ENCODE peak calls at places on chromosomes 2 and 18, in ten cellular contexts. One of them, this sample, is unnamed.

GRCh38 chr18:22349317-22349898 is 68.3 kb downstream of the CTAGE1 start:
- DNase-seq in CD4-positive, CD25-positive, alpha-beta regulatory T cell: no peak
- DNase-seq in A549: no peak
- DNase-seq in upper lobe of right lung: no peak
- DNase-seq in astrocyte: peak
- DNase-seq in left ventricle myocardium inferior: no peak
- DNase-seq in CD4-positive, alpha-beta memory T cell: no peak
- DNase-seq in right cardiac atrium: no peak
- DNase-seq in lung: no peak
- DNase-seq in K562: no peak
- DNase-seq in this sample: no peak

GRCh38 chr2:42207826-42208225 is 38.7 kb downstream of the EML4 start:
- DNase-seq in astrocyte: no peak
- DNase-seq in left ventricle myocardium inferior: no peak
- DNase-seq in upper lobe of right lung: no peak
- DNase-seq in right cardiac atrium: no peak
- DNase-seq in K562: no peak
- DNase-seq in CD4-positive, CD25-positive, alpha-beta regulatory T cell: no peak
- DNase-seq in CD4-positive, alpha-beta memory T cell: no peak
- DNase-seq in lung: no peak
- DNase-seq in A549: no peak
- DNase-seq in this sample: no peak

GRCh38 chr2:238093181-238094140 is 6.7 kb upstream of the ESPNL start:
- DNase-seq in A549: no peak
- DNase-seq in CD4-positive, alpha-beta memory T cell: no peak
- DNase-seq in lung: no peak
- DNase-seq in K562: no peak
- DNase-seq in left ventricle myocardium inferior: no peak
- DNase-seq in astrocyte: no peak
- DNase-seq in right cardiac atrium: no peak
- DNase-seq in CD4-positive, CD25-positive, alpha-beta regulatory T cell: no peak
- DNase-seq in upper lobe of right lung: no peak
- DNase-seq in this sample: peak

GRCh38 chr18:42773870-42774269 is 341.6 kb downstream of the RIT2 start:
- DNase-seq in CD4-positive, CD25-positive, alpha-beta regulatory T cell: no peak
- DNase-seq in lung: no peak
- DNase-seq in right cardiac atrium: no peak
- DNase-seq in A549: no peak
- DNase-seq in left ventricle myocardium inferior: no peak
- DNase-seq in astrocyte: peak
- DNase-seq in upper lobe of right lung: no peak
- DNase-seq in CD4-positive, alpha-beta memory T cell: no peak
- DNase-seq in K562: no peak
- DNase-seq in this sample: no peak

GRCh38 chr2:168149431-168149830 is 98.0 kb downstream of the STK39 start:
- DNase-seq in K562: no peak
- DNase-seq in astrocyte: no peak
- DNase-seq in A549: no peak
- DNase-seq in left ventricle myocardium inferior: no peak
- DNase-seq in lung: no peak
- DNase-seq in upper lobe of right lung: no peak
- DNase-seq in right cardiac atrium: no peak
- DNase-seq in CD4-positive, CD25-positive, alpha-beta regulatory T cell: no peak
- DNase-seq in CD4-positive, alpha-beta memory T cell: no peak
- DNase-seq in this sample: no peak

GRCh38 chr2:223416826-223417610 is 185.1 kb downstream of the SCG2 start:
- DNase-seq in left ventricle myocardium inferior: peak
- DNase-seq in upper lobe of right lung: no peak
- DNase-seq in right cardiac atrium: peak
- DNase-seq in astrocyte: peak
- DNase-seq in CD4-positive, CD25-positive, alpha-beta regulatory T cell: no peak
- DNase-seq in lung: no peak
- DNase-seq in A549: no peak
- DNase-seq in K562: no peak
- DNase-seq in CD4-positive, alpha-beta memory T cell: no peak
- DNase-seq in this sample: no peak

GRCh38 chr2:109351164-109351756 is 222.3 kb downstream of the SH3RF3 start:
- DNase-seq in upper lobe of right lung: peak
- DNase-seq in right cardiac atrium: peak
- DNase-seq in K562: no peak
- DNase-seq in lung: peak
- DNase-seq in A549: no peak
- DNase-seq in astrocyte: peak
- DNase-seq in CD4-positive, CD25-positive, alpha-beta regulatory T cell: peak
- DNase-seq in left ventricle myocardium inferior: peak
- DNase-seq in CD4-positive, alpha-beta memory T cell: no peak
- DNase-seq in this sample: no peak

GRCh38 chr2:105609756-105610397 is 134.8 kb upstream of the NCK2 start:
- DNase-seq in right cardiac atrium: no peak
- DNase-seq in upper lobe of right lung: no peak
- DNase-seq in left ventricle myocardium inferior: no peak
- DNase-seq in CD4-positive, CD25-positive, alpha-beta regulatory T cell: no peak
- DNase-seq in A549: no peak
- DNase-seq in K562: no peak
- DNase-seq in lung: no peak
- DNase-seq in CD4-positive, alpha-beta memory T cell: no peak
- DNase-seq in astrocyte: no peak
- DNase-seq in this sample: no peak

GRCh38 chr18:12315911-12316310 is 7.9 kb downstream of the TUBB6 start:
- DNase-seq in lung: no peak
- DNase-seq in left ventricle myocardium inferior: peak
- DNase-seq in K562: no peak
- DNase-seq in upper lobe of right lung: peak
- DNase-seq in CD4-positive, alpha-beta memory T cell: no peak
- DNase-seq in right cardiac atrium: peak
- DNase-seq in astrocyte: no peak
- DNase-seq in A549: no peak
- DNase-seq in CD4-positive, CD25-positive, alpha-beta regulatory T cell: no peak
- DNase-seq in this sample: no peak

GRCh38 chr18:12312936-12313335 is 4.9 kb downstream of the TUBB6 start:
- DNase-seq in astrocyte: no peak
- DNase-seq in CD4-positive, CD25-positive, alpha-beta regulatory T cell: no peak
- DNase-seq in left ventricle myocardium inferior: no peak
- DNase-seq in CD4-positive, alpha-beta memory T cell: no peak
- DNase-seq in A549: no peak
- DNase-seq in upper lobe of right lung: no peak
- DNase-seq in K562: no peak
- DNase-seq in lung: no peak
- DNase-seq in right cardiac atrium: no peak
- DNase-seq in this sample: no peak

GRCh38 chr18:12313530-12314245 is 5.6 kb downstream of the TUBB6 start:
- DNase-seq in lung: no peak
- DNase-seq in CD4-positive, alpha-beta memory T cell: no peak
- DNase-seq in astrocyte: no peak
- DNase-seq in K562: no peak
- DNase-seq in CD4-positive, CD25-positive, alpha-beta regulatory T cell: no peak
- DNase-seq in upper lobe of right lung: no peak
- DNase-seq in A549: no peak
- DNase-seq in left ventricle myocardium inferior: no peak
- DNase-seq in right cardiac atrium: no peak
- DNase-seq in this sample: no peak

GRCh38 chr18:12315481-12315880 is 7.4 kb downstream of the TUBB6 start:
- DNase-seq in CD4-positive, alpha-beta memory T cell: no peak
- DNase-seq in lung: no peak
- DNase-seq in astrocyte: no peak
- DNase-seq in upper lobe of right lung: no peak
- DNase-seq in CD4-positive, CD25-positive, alpha-beta regulatory T cell: no peak
- DNase-seq in K562: no peak
- DNase-seq in A549: no peak
- DNase-seq in left ventricle myocardium inferior: no peak
- DNase-seq in right cardiac atrium: peak
- DNase-seq in this sample: no peak

DNA sequence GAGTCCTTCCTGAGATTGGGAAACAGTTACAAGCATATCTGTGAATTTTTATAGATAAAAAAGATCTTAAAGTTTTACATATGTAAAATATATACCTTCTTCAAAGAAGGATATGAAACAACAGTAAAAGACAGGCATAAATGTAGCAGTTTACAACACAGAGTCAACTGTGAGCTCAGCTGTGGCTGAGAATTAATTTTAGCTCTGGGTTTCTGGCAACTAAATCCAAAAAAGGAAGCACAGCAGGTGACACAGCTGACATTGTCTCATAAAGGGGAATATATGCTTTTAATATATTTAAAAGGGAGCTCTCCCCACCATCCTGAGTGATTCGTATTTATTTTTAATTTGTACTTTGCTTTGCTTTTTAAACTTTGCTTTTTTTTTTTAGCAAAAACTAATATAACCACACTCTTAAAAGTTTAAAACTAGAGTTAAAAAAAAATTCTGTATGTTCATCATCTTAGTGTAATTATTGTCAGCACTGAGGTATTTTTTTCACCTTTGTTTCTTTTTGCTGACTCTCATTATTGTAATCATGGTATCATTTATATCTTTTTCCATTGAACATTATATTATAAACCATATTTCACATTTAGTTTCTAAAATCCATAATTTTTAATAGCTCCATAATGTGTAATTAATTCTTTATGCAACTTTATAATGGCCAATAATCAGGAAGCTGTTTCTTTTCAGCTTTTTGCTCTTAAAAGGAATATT is 6.7 kb downstream of the TUBB6 start:
- DNase-seq in right cardiac atrium: no peak
- DNase-seq in K562: no peak
- DNase-seq in A549: no peak
- DNase-seq in CD4-positive, CD25-positive, alpha-beta regulatory T cell: no peak
- DNase-seq in astrocyte: no peak
- DNase-seq in lung: no peak
- DNase-seq in upper lobe of right lung: no peak
- DNase-seq in left ventricle myocardium inferior: no peak
- DNase-seq in CD4-positive, alpha-beta memory T cell: no peak
- DNase-seq in this sample: no peak
- H3K27ac ChIP-seq in right cardiac atrium: peak
- H3K27ac ChIP-seq in K562: no peak
- H3K27ac ChIP-seq in A549: no peak
- H3K27ac ChIP-seq in CD4-positive, CD25-positive, alpha-beta regulatory T cell: no peak
- H3K27ac ChIP-seq in astrocyte: no peak
- H3K27ac ChIP-seq in lung: no peak
- H3K27ac ChIP-seq in upper lobe of right lung: no peak
- H3K27ac ChIP-seq in left ventricle myocardium inferior: peak
- H3K27ac ChIP-seq in CD4-positive, alpha-beta memory T cell: no peak
- H3K27ac ChIP-seq in this sample: no peak

GRCh38 chr2:207143131-207143473 is 22.6 kb downstream of the KLF7 start:
- DNase-seq in lung: no peak
- DNase-seq in K562: no peak
- DNase-seq in CD4-positive, CD25-positive, alpha-beta regulatory T cell: no peak
- DNase-seq in A549: no peak
- DNase-seq in upper lobe of right lung: no peak
- DNase-seq in right cardiac atrium: no peak
- DNase-seq in CD4-positive, alpha-beta memory T cell: no peak
- DNase-seq in astrocyte: no peak
- DNase-seq in left ventricle myocardium inferior: no peak
- DNase-seq in this sample: no peak
- H3K4me3 ChIP-seq in lung: no peak
- H3K4me3 ChIP-seq in K562: no peak
- H3K4me3 ChIP-seq in CD4-positive, CD25-positive, alpha-beta regulatory T cell: peak
- H3K4me3 ChIP-seq in A549: no peak
- H3K4me3 ChIP-seq in upper lobe of right lung: peak
- H3K4me3 ChIP-seq in right cardiac atrium: peak
- H3K4me3 ChIP-seq in CD4-positive, alpha-beta memory T cell: no peak
- H3K4me3 ChIP-seq in astrocyte: no peak
- H3K4me3 ChIP-seq in left ventricle myocardium inferior: peak
- H3K4me3 ChIP-seq in this sample: no peak

GRCh38 chr2:75772908-75773630 is 62.4 kb upstream of the GCFC2 start:
- DNase-seq in lung: no peak
- DNase-seq in CD4-positive, alpha-beta memory T cell: no peak
- DNase-seq in CD4-positive, CD25-positive, alpha-beta regulatory T cell: no peak
- DNase-seq in upper lobe of right lung: no peak
- DNase-seq in left ventricle myocardium inferior: no peak
- DNase-seq in A549: no peak
- DNase-seq in right cardiac atrium: no peak
- DNase-seq in astrocyte: no peak
- DNase-seq in K562: no peak
- DNase-seq in this sample: no peak
- H3K27ac ChIP-seq in lung: no peak
- H3K27ac ChIP-seq in CD4-positive, alpha-beta memory T cell: no peak
- H3K27ac ChIP-seq in CD4-positive, CD25-positive, alpha-beta regulatory T cell: no peak
- H3K27ac ChIP-seq in upper lobe of right lung: no peak
- H3K27ac ChIP-seq in left ventricle myocardium inferior: no peak
- H3K27ac ChIP-seq in A549: no peak
- H3K27ac ChIP-seq in right cardiac atrium: no peak
- H3K27ac ChIP-seq in astrocyte: no peak
- H3K27ac ChIP-seq in K562: no peak
- H3K27ac ChIP-seq in this sample: no peak

GRCh38 chr2:56185582-56186046 is 1.8 kb downstream of the CCDC85A start:
- DNase-seq in astrocyte: peak
- DNase-seq in K562: no peak
- DNase-seq in lung: peak
- DNase-seq in left ventricle myocardium inferior: peak
- DNase-seq in A549: peak
- DNase-seq in right cardiac atrium: peak
- DNase-seq in CD4-positive, CD25-positive, alpha-beta regulatory T cell: no peak
- DNase-seq in CD4-positive, alpha-beta memory T cell: no peak
- DNase-seq in upper lobe of right lung: peak
- DNase-seq in this sample: peak

GRCh38 chr2:56185101-56185581 is 1.4 kb downstream of the CCDC85A start:
- DNase-seq in A549: peak
- DNase-seq in astrocyte: no peak
- DNase-seq in upper lobe of right lung: peak
- DNase-seq in right cardiac atrium: peak
- DNase-seq in CD4-positive, alpha-beta memory T cell: no peak
- DNase-seq in left ventricle myocardium inferior: peak
- DNase-seq in K562: no peak
- DNase-seq in lung: no peak
- DNase-seq in CD4-positive, CD25-positive, alpha-beta regulatory T cell: no peak
- DNase-seq in this sample: peak

GRCh38 chr2:56183643-56184499 is at the start of gene CCDC85A:
- DNase-seq in left ventricle myocardium inferior: peak
- DNase-seq in right cardiac atrium: peak
- DNase-seq in K562: peak
- DNase-seq in A549: peak
- DNase-seq in CD4-positive, CD25-positive, alpha-beta regulatory T cell: peak
- DNase-seq in upper lobe of right lung: peak
- DNase-seq in lung: peak
- DNase-seq in astrocyte: peak
- DNase-seq in CD4-positive, alpha-beta memory T cell: peak
- DNase-seq in this sample: peak

GRCh38 chr2:56182420-56182819 is 1.4 kb upstream of the CCDC85A start:
- DNase-seq in A549: no peak
- DNase-seq in astrocyte: no peak
- DNase-seq in CD4-positive, CD25-positive, alpha-beta regulatory T cell: no peak
- DNase-seq in K562: no peak
- DNase-seq in right cardiac atrium: no peak
- DNase-seq in upper lobe of right lung: no peak
- DNase-seq in lung: no peak
- DNase-seq in left ventricle myocardium inferior: no peak
- DNase-seq in CD4-positive, alpha-beta memory T cell: no peak
- DNase-seq in this sample: no peak

DNA sequence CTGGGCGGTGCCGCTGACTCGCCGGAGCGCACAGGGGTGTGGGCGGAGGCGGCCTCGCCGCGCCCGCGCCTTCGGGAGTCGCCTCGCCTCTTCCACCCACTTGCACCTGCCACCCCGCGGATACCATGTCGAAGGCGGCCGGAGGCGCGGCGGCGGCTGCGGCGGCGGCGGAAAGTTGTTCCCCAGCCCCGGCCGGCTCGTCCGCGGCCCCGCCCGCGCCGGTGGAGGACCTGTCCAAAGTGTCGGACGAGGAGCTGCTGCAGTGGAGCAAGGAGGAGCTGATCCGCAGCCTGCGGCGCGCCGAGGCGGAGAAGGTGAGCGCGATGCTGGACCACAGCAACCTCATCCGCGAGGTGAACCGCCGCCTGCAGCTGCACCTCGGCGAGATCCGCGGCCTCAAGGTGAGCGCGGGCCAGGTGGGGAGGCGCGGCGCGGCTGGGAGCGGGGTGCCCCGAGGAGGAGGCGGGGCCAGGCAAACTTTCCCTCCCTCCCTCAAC is 758 bp downstream of the CCDC85A start:
- DNase-seq in CD4-positive, CD25-positive, alpha-beta regulatory T cell: no peak
- DNase-seq in upper lobe of right lung: peak
- DNase-seq in lung: peak
- DNase-seq in A549: peak
- DNase-seq in left ventricle myocardium inferior: no peak
- DNase-seq in right cardiac atrium: no peak
- DNase-seq in CD4-positive, alpha-beta memory T cell: no peak
- DNase-seq in astrocyte: peak
- DNase-seq in K562: peak
- DNase-seq in this sample: peak
- H3K4me3 ChIP-seq in CD4-positive, CD25-positive, alpha-beta regulatory T cell: no peak
- H3K4me3 ChIP-seq in upper lobe of right lung: peak
- H3K4me3 ChIP-seq in lung: peak
- H3K4me3 ChIP-seq in A549: peak
- H3K4me3 ChIP-seq in left ventricle myocardium inferior: peak
- H3K4me3 ChIP-seq in right cardiac atrium: peak
- H3K4me3 ChIP-seq in CD4-positive, alpha-beta memory T cell: no peak
- H3K4me3 ChIP-seq in astrocyte: peak
- H3K4me3 ChIP-seq in K562: peak
- H3K4me3 ChIP-seq in this sample: peak